ENCODE peak calls at places on chromosomes 13 and 19, in four cellular contexts. J is NCI-H82; Z is activated T-helper 2 cell treated with anti-CD3 and anti-CD28 coated beads, Interferon-gamma antibody, Interleukin-2, Interleukin-4, amounts not matched to agents 10 μg/mL and 5 μg/mL and 100 μg/mL, durations not matched to agents 14 hours and 24 hours and 36 hours; S is amniotic stem cell. A is an unnamed sample.

GRCh38 chr13:80497007-80497406 is 156.1 kb upstream of the SPRY2 start:
- DNase-seq in J (peak; percentile 12), Z (no peak), S (no peak), A (no peak)

GRCh38 chr13:36858285-36858684 is 39.3 kb downstream of the RFXAP start:
- DNase-seq in J (peak; percentile 92), Z (no peak), S (peak; percentile 23), A (peak; percentile 23)

GRCh38 chr13:109146912-109147624 is 517.7 kb downstream of the MYO16 start:
- DNase-seq in J (peak; percentile 51), Z (no peak), S (peak; percentile 34), A (no peak)

GRCh38 chr19:43496960-43497359 is 7.6 kb downstream of the PHLDB3 start:
- DNase-seq in J (no peak), Z (no peak), S (no peak), A (no peak)

GRCh38 chr19:18520848-18521691 is 800 bp downstream of the ELL start:
- DNase-seq in J (peak; percentile 54), Z (peak; percentile 21), S (no peak), A (no peak)

GRCh38 chr13:23673867-23674605 is 103.8 kb downstream of the TNFRSF19 start:
- DNase-seq in J (no peak), Z (no peak), S (no peak), A (no peak)

GRCh38 chr13:45082964-45083363 is 37.3 kb upstream of the GTF2F2 start:
- DNase-seq in J (no peak), Z (no peak), S (no peak), A (peak; percentile 8)

GRCh38 chr19:44644391-44645016 is 794 bp downstream of the PVR start:
- DNase-seq in J (peak; percentile 74), Z (no peak), S (peak; percentile 20), A (peak; percentile 53)

GRCh38 chr13:99614465-99614885 is 113.2 kb downstream of the TM9SF2 start:
- DNase-seq in J (peak; percentile 81), Z (no peak), S (no peak), A (peak; percentile 22)

GRCh38 chr13:78238911-78239310 is 320.3 kb upstream of the EDNRB start:
- DNase-seq in J (no peak), Z (no peak), S (no peak), A (no peak)

GRCh38 chr13:31250435-31250834 is 50.7 kb downstream of the B3GLCT start:
- DNase-seq in J (no peak), Z (no peak), S (no peak), A (no peak)

GRCh38 chr19:49844138-49844740 is 6.7 kb upstream of the PTOV1 start:
- DNase-seq in J (no peak), Z (no peak), S (no peak), A (no peak)

GRCh38 chr19:49152218-49152550 is 3.0 kb downstream of the HRC start:
- DNase-seq in J (no peak), Z (no peak), S (no peak), A (no peak)

GRCh38 chr19:3512562-3512961 is 6.5 kb downstream of the FZR1 start:
- DNase-seq in J (peak; percentile 7), Z (no peak), S (no peak), A (no peak)

GRCh38 chr19:37074819-37075362 is 3.3 kb upstream of the ZNF420 start:
- DNase-seq in J (no peak), Z (no peak), S (no peak), A (no peak)

A was measured in hepatic stellate cell.